ENCODE peak calls at places on chromosome 5, in five cellular contexts. B, J, P, D and N are unnamed samples.
A peak's percentile ranks its signal among the peaks of the same experiment; 100 is the strongest.

GRCh38 chr5:10393491-10393890 is 40.0 kb downstream of the MARCHF6 start:
- DNase-seq in B (no peak), J (no peak), P (no peak), D (peak; percentile 48), N (no peak)

GRCh38 chr5:163915481-163915961 is 410.1 kb downstream of the MAT2B start:
- DNase-seq in B (peak; percentile 38), J (peak; percentile 49), P (peak; percentile 88), D (no peak), N (peak; percentile 36)

GRCh38 chr5:9054322-9054721 is 491.6 kb downstream of the SEMA5A start:
- DNase-seq in B (no peak), J (no peak), P (peak; percentile 8), D (no peak), N (no peak)

GRCh38 chr5:119063579-119064379 is 7.1 kb upstream of the DMXL1 start:
- DNase-seq in B (no peak), J (no peak), P (no peak), D (peak; percentile 48), N (peak; percentile 89)

GRCh38 chr5:107524111-107524510 is 146.6 kb downstream of the EFNA5 start:
- DNase-seq in B (no peak), J (no peak), P (no peak), D (no peak), N (no peak)

GRCh38 chr5:38922199-38922598 is 76.4 kb downstream of the OSMR start:
- DNase-seq in B (peak; percentile 54), J (peak; percentile 76), P (peak; percentile 51), D (no peak), N (no peak)

GRCh38 chr5:73030995-73031394 is 75.2 kb downstream of the FCHO2 start:
- DNase-seq in B (peak; percentile 77), J (peak; percentile 81), P (no peak), D (peak; percentile 52), N (peak; percentile 72)

GRCh38 chr5:135553688-135554462 is 18.1 kb upstream of the NEUROG1 start:
- DNase-seq in B (no peak), J (peak; percentile 78), P (no peak), D (no peak), N (no peak)

GRCh38 chr5:81020478-81021167 is 60.5 kb downstream of the RASGRF2 start:
- DNase-seq in B (no peak), J (no peak), P (no peak), D (no peak), N (no peak)

GRCh38 chr5:166768536-166768935 is 1522.9 kb upstream of the WWC1 start:
- DNase-seq in B (no peak), J (no peak), P (no peak), D (no peak), N (no peak)

GRCh38 chr5:150058480-150059126 is 27.8 kb downstream of the CSF1R start:
- DNase-seq in B (peak; percentile 60), J (no peak), P (no peak), D (no peak), N (no peak)

GRCh38 chr5:180090769-180091546 is 19.4 kb upstream of the RNF130 start:
- DNase-seq in B (peak; percentile 38), J (peak; percentile 89), P (no peak), D (no peak), N (no peak)

GRCh38 chr5:61229416-61229815 is 67.1 kb upstream of the SMIM15 start:
- DNase-seq in B (no peak), J (no peak), P (peak; percentile 5), D (no peak), N (no peak)

GRCh38 chr5:27592231-27592630 is 553.8 kb upstream of the CDH9 start:
- DNase-seq in B (peak; percentile 79), J (peak; percentile 9), P (no peak), D (no peak), N (peak; percentile 61)

GRCh38 chr5:6686501-6686900 is 26.7 kb upstream of the TENT4A start:
- DNase-seq in B (no peak), J (no peak), P (no peak), D (no peak), N (no peak)
- H3K4me3 ChIP-seq in B (no peak overlapping the region), J (no peak overlapping the region), P (no peak overlapping the region), D (no peak overlapping the region), N (no peak overlapping the region)

DNA sequence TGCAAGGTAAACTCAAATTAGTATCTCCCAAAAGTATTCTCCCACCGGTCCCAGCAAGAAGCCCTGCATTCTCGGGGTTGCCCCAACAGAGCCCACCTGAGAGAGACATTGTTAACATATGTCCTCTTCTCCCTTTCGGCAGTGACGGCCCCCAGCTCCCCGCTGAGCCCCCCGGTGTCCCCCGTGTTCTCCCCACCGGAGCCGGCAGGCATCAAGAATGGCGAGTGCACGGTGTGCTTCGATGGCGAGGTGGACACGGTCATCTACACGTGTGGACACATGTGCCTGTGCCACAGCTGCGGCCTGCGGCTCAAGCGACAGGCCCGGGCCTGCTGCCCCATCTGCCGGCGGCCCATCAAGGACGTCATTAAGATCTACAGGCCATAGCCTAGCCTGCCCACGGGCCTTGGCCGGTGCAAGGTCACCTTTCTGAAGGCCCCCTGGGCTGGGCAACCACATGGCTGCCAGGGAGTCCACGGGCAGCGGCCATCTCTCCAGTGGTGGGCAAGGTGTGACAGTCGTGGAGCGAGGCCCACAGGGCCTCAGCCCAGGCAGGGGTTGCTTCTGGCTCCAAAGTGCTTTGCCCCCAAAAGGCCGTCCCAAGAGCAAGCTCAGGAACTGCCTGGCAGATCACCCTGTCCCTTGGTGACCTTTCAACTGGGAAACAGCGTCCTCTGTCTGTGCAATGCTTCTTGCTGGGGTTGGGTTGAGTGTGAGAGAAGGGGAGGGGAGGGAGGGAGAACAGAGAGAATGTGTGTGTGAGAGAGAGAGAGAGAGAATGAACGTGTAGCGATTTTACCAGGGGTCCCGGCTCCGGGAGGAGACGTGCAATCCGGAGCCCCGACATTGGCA is 45.7 kb downstream of the NEURL1B start:
- DNase-seq in B (no peak), J (no peak), P (no peak), D (no peak), N (no peak)
- TF ChIP-seq CTCF in B (no peak), J (no peak), P (no peak), D (no peak), N (no peak)

DNA sequence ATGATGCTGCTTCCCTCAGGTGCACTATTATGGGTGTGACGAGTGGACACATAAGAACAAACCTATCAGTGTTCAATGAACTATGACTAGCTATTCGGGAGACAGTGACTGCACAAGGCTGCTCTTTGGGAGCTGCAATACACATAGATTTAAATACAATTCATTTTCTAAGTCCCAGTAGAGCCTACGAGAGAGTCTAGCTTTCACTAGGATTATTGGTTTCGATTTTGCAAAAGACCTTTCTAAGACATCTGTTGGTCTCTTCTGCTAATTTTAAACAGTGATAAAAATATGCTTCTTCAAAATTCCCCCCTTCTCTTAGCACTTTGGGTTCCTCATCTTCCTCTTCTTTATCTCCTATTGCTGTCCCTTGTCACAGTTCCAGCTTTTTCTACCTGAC is 241.3 kb downstream of the MAN2A1 start:
- DNase-seq in B (no peak), J (no peak), P (no peak), D (no peak), N (no peak)
- H3K4me3 ChIP-seq in B (no peak overlapping the region), J (no peak overlapping the region), P (no peak overlapping the region), D (no peak overlapping the region), N (no peak overlapping the region)

GRCh38 chr5:96725257-96725656 is 63.1 kb downstream of the CAST start:
- DNase-seq in B (no peak), J (no peak), P (no peak), D (no peak), N (no peak)

GRCh38 chr5:96734871-96735325 is 72.7 kb downstream of the CAST start:
- DNase-seq in B (peak; percentile 23), J (peak; percentile 21), P (no peak), D (no peak), N (no peak)

GRCh38 chr5:96733771-96734498 is 71.8 kb downstream of the CAST start:
- DNase-seq in B (peak; percentile 20), J (peak; percentile 22), P (no peak), D (no peak), N (no peak)

GRCh38 chr5:96726802-96727201 is 64.6 kb downstream of the CAST start:
- DNase-seq in B (no peak), J (no peak), P (no peak), D (no peak), N (no peak)

GRCh38 chr5:96729156-96729555 is 67.0 kb downstream of the CAST start:
- DNase-seq in B (no peak), J (no peak), P (no peak), D (no peak), N (no peak)
- TF ChIP-seq CTCF in B (peak; percentile 33), J (peak; percentile 35), P (no peak), D (peak; percentile 38), N (peak; percentile 34)

GRCh38 chr5:138952962-138953361 is 77.8 kb upstream of the LRRTM2 start:
- DNase-seq in B (no peak), J (no peak), P (no peak), D (no peak), N (no peak)

GRCh38 chr5:138953370-138954256 is 78.5 kb upstream of the LRRTM2 start:
- DNase-seq in B (peak; percentile 57), J (no peak), P (no peak), D (peak; percentile 10), N (peak; percentile 52)

GRCh38 chr5:138950411-138951011 is 75.4 kb upstream of the LRRTM2 start:
- DNase-seq in B (no peak), J (no peak), P (no peak), D (no peak), N (no peak)

GRCh38 chr5:138951091-138951985 is 76.2 kb upstream of the LRRTM2 start:
- DNase-seq in B (no peak), J (no peak), P (no peak), D (no peak), N (no peak)

DNA sequence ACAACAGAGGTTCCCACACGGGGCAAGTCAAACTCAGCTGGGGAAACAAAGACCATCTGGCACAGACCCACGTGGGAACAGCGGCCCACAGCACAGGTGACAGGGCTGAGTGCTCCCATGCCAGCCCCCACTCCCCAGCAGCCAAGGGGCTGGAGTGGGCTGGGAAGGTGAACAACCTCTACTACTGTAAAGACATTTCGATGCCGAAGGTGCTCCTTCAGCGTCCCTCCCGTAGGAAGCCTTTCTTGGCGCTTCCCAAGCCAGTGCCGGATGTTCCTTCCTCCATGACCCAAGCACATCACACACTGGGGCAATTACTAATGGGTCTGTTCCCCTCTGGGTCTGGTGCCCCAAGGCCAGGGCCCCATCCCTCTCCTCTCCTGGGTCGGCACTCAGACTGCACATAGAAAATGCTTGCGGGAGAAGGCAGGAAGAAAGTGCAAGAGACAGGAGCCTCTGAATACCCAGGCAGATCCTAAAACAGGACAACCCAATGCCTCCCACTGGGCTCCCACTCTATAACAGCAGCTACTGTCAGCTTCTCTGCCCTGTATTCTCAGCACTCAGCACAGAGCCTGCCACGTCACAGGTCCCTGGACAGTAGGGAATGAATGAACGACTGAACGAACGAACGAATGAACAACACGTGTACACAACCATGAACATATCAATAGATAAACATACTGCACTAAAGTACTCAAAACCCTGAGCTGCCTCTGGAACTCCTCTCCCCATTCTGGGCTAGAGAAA is 77.0 kb upstream of the LRRTM2 start:
- DNase-seq in B (no peak), J (no peak), P (no peak), D (no peak), N (no peak)
- H3K4me3 ChIP-seq in B (no peak overlapping the region), J (no peak overlapping the region), P (no peak overlapping the region), D (no peak overlapping the region), N (no peak overlapping the region)